ENCODE peak calls at places on chromosomes 3 and 15, in ten cellular contexts. I is CD8-positive, alpha-beta memory T cell; P is stomach; S is adrenal gland; X is astrocyte; G is PC-9; J is heart left ventricle; T is hepatocyte; B is keratinocyte; H is lower lobe of right lung. Q is an unnamed sample. For H3K9me3, the result is how much of the 10 kb centered on the place peaks cover.

GRCh38 chr3:52355526-52355925 is 39.4 kb downstream of the DNAH1 start:
- DNase-seq in I (no peak), P (no peak), S (no peak), X (no peak), G (no peak), J (no peak), T (no peak), B (no peak), H (peak), Q (no peak)

GRCh38 chr3:188339410-188340295 is 185.7 kb downstream of the LPP start:
- DNase-seq in I (no peak), P (no peak), S (no peak), X (no peak), G (no peak), J (no peak), T (no peak), B (no peak), H (no peak), Q (no peak)

GRCh38 chr3:123478314-123478713 is 29.4 kb upstream of the ADCY5 start:
- DNase-seq in I (no peak), P (no peak), S (no peak), X (no peak), G (no peak), J (no peak), T (no peak), B (no peak), H (no peak), Q (no peak)

GRCh38 chr3:184773341-184774186 is 38.4 kb upstream of the VPS8 start:
- DNase-seq in I (no peak), P (no peak), S (no peak), X (no peak), G (no peak), J (no peak), T (no peak), B (no peak), H (no peak), Q (no peak)

GRCh38 chr3:64150527-64151238 is 74.6 kb downstream of the PRICKLE2 start:
- DNase-seq in I (no peak), P (peak), S (peak), X (peak), G (peak), J (peak), T (peak), B (no peak), H (peak), Q (peak)

GRCh38 chr15:52523192-52523591 is 5.5 kb downstream of the MYO5A start:
- DNase-seq in I (no peak), P (no peak), S (no peak), X (peak), G (no peak), J (no peak), T (no peak), B (no peak), H (no peak), Q (no peak)

GRCh38 chr3:63351159-63352007 is 73.3 kb downstream of the SYNPR start:
- DNase-seq in I (no peak), P (no peak), S (no peak), X (peak), G (no peak), J (no peak), T (peak), B (peak), H (no peak), Q (no peak)

GRCh38 chr15:32222716-32223115 is 180.4 kb downstream of the GOLGA8K start:
- DNase-seq in I (no peak), P (no peak), S (no peak), X (no peak), G (no peak), J (no peak), T (no peak), B (no peak), H (no peak), Q (no peak)

GRCh38 chr3:11769704-11770103 is 77.0 kb downstream of the TAMM41 start:
- DNase-seq in I (no peak), P (no peak), S (no peak), X (no peak), G (no peak), J (no peak), T (no peak), B (no peak), H (no peak), Q (no peak)

GRCh38 chr15:98395974-98396627 is 252.2 kb upstream of the IGF1R start:
- DNase-seq in I (no peak), P (no peak), S (no peak), X (no peak), G (no peak), J (no peak), T (peak), B (no peak), H (no peak), Q (no peak)

GRCh38 chr3:129213238-129213637 is 29.5 kb upstream of the CNBP start:
- DNase-seq in I (no peak), P (no peak), S (no peak), X (no peak), G (no peak), J (no peak), T (no peak), B (no peak), H (no peak), Q (no peak)

GRCh38 chr3:129211345-129211744 is 27.6 kb upstream of the CNBP start:
- DNase-seq in I (no peak), P (no peak), S (no peak), X (no peak), G (no peak), J (no peak), T (no peak), B (no peak), H (no peak), Q (no peak)

GRCh38 chr3:129207347-129207947 is 23.8 kb upstream of the CNBP start:
- DNase-seq in I (no peak), P (no peak), S (peak), X (no peak), G (no peak), J (no peak), T (peak), B (no peak), H (no peak), Q (no peak)

GRCh38 chr3:129211772-129212171 is 28.1 kb upstream of the CNBP start:
- DNase-seq in I (no peak), P (peak), S (peak), X (peak), G (peak), J (peak), T (peak), B (peak), H (peak), Q (peak)
- H3K27ac ChIP-seq in I (no peak), P (peak), S (peak), X (no peak), G (peak), J (peak), T (no peak), B (peak), H (peak), Q (peak)

GRCh38 chr3:175200391-175200790 is 341.3 kb downstream of the NAALADL2 start:
- DNase-seq in I (no peak), P (no peak), S (no peak), X (peak), G (no peak), J (no peak), T (no peak), B (no peak), H (no peak), Q (no peak)

GRCh38 chr3:175198991-175199390 is 339.9 kb downstream of the NAALADL2 start:
- DNase-seq in I (no peak), P (no peak), S (no peak), X (no peak), G (no peak), J (no peak), T (no peak), B (no peak), H (no peak), Q (no peak)

GRCh38 chr3:175193815-175194518 is 334.8 kb downstream of the NAALADL2 start:
- DNase-seq in I (no peak), P (no peak), S (no peak), X (peak), G (no peak), J (no peak), T (no peak), B (peak), H (no peak), Q (no peak)

GRCh38 chr3:175199961-175200360 is 340.8 kb downstream of the NAALADL2 start:
- DNase-seq in I (no peak), P (no peak), S (no peak), X (peak), G (no peak), J (no peak), T (no peak), B (no peak), H (no peak), Q (no peak)
- H3K9me3 ChIP-seq in I (under half), P (under half), S (under half), X (under half), G (under half), J (under half), T (under half), B (under half), H (under half), Q (under half)

GRCh38 chr3:170623524-170623923 is 37.6 kb upstream of the SLC7A14 start:
- DNase-seq in I (no peak), P (no peak), S (no peak), X (no peak), G (no peak), J (no peak), T (no peak), B (no peak), H (no peak), Q (no peak)

GRCh38 chr3:170621256-170621655 is 35.4 kb upstream of the SLC7A14 start:
- DNase-seq in I (no peak), P (no peak), S (no peak), X (no peak), G (no peak), J (no peak), T (no peak), B (no peak), H (no peak), Q (no peak)

GRCh38 chr3:170622369-170623159 is 36.7 kb upstream of the SLC7A14 start:
- DNase-seq in I (no peak), P (no peak), S (peak), X (peak), G (no peak), J (peak), T (peak), B (no peak), H (no peak), Q (no peak)
- H3K27ac ChIP-seq in I (no peak), P (no peak), S (no peak), X (no peak), G (no peak), J (no peak), T (peak), B (no peak), H (no peak), Q (no peak)

GRCh38 chr3:61040618-61041017 is 210.6 kb downstream of the FHIT start:
- DNase-seq in I (no peak), P (no peak), S (no peak), X (no peak), G (no peak), J (no peak), T (no peak), B (no peak), H (no peak), Q (no peak)

GRCh38 chr3:61043156-61043555 is 208.1 kb downstream of the FHIT start:
- DNase-seq in I (no peak), P (no peak), S (no peak), X (no peak), G (no peak), J (no peak), T (no peak), B (no peak), H (no peak), Q (no peak)
- H3K9me3 ChIP-seq in I (under half), P (under half), S (under half), X (under half), G (under half), J (under half), T (under half), B (under half), H (under half), Q (under half)

GRCh38 chr15:72112805-72113204 is 5.1 kb downstream of the MYO9A start:
- DNase-seq in I (no peak), P (no peak), S (no peak), X (no peak), G (no peak), J (no peak), T (no peak), B (no peak), H (no peak), Q (no peak)
- H3K27ac ChIP-seq in I (no peak), P (no peak), S (no peak), X (no peak), G (no peak), J (no peak), T (no peak), B (no peak), H (no peak), Q (no peak)

GRCh38 chr3:43349759-43350158 is 63.4 kb downstream of the SNRK start:
- DNase-seq in I (no peak), P (no peak), S (no peak), X (peak), G (no peak), J (no peak), T (no peak), B (no peak), H (no peak), Q (no peak)

GRCh38 chr3:43348852-43349574 is 62.7 kb downstream of the SNRK start:
- DNase-seq in I (no peak), P (no peak), S (no peak), X (no peak), G (no peak), J (no peak), T (no peak), B (no peak), H (no peak), Q (no peak)

GRCh38 chr3:43353393-43353792 is 67.1 kb downstream of the SNRK start:
- DNase-seq in I (no peak), P (no peak), S (no peak), X (no peak), G (no peak), J (no peak), T (no peak), B (no peak), H (no peak), Q (no peak)

DNA sequence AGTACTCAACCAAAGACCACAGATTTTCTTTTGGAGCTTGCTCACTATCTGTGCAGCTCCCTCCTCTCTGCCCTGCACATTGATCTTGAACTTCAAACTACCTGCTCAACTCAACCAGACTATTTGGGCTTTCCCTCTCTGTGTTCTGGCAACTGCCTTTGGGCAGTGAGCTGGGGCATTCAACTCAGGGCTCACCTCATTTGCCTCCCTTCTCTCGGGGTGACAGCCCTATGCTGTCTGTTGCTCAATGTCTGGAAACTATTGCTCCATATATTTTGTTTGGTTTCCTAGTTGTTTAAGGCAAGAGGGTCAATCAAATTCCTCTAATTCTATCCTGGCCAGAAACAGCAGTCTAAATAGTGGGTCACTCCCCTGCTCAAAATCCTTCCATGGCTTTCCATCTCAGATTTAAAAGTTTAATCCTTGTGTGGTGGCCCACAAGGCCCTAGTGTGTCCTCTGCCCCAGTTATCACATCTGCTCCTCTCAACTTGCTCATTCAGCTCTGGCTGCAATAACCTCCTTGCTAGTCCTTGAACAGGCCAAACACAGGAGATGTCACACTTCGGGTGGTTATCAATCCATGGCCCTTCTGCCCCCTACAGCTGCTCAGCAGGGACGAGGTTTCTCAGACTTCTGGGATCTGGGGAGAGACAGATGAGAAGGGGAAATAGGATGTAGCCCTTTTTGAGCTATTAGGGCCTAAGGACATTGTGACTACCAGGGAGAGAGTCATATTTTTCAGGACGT is 67.8 kb downstream of the SNRK start:
- DNase-seq in I (no peak), P (no peak), S (no peak), X (no peak), G (no peak), J (no peak), T (no peak), B (no peak), H (no peak), Q (no peak)
- H3K9me3 ChIP-seq in I (under half), P (under half), S (under half), X (under half), G (under half), J (under half), T (under half), B (under half), H (under half), Q (under half)

GRCh38 chr15:56781666-56782065 is 48.4 kb upstream of the ZNF280D start:
- DNase-seq in I (no peak), P (no peak), S (no peak), X (no peak), G (no peak), J (no peak), T (no peak), B (no peak), H (no peak), Q (no peak)
- H3K27ac ChIP-seq in I (no peak), P (no peak), S (no peak), X (no peak), G (no peak), J (no peak), T (no peak), B (no peak), H (no peak), Q (no peak)

GRCh38 chr3:163126115-163126514 is 1629.5 kb downstream of the OTOL1 start:
- DNase-seq in I (no peak), P (no peak), S (no peak), X (no peak), G (no peak), J (no peak), T (no peak), B (no peak), H (no peak), Q (no peak)
- H3K9me3 ChIP-seq in I (under half), P (under half), S (under half), X (under half), G (under half), J (under half), T (under half), B (under half), H (under half), Q (under half)

DNA sequence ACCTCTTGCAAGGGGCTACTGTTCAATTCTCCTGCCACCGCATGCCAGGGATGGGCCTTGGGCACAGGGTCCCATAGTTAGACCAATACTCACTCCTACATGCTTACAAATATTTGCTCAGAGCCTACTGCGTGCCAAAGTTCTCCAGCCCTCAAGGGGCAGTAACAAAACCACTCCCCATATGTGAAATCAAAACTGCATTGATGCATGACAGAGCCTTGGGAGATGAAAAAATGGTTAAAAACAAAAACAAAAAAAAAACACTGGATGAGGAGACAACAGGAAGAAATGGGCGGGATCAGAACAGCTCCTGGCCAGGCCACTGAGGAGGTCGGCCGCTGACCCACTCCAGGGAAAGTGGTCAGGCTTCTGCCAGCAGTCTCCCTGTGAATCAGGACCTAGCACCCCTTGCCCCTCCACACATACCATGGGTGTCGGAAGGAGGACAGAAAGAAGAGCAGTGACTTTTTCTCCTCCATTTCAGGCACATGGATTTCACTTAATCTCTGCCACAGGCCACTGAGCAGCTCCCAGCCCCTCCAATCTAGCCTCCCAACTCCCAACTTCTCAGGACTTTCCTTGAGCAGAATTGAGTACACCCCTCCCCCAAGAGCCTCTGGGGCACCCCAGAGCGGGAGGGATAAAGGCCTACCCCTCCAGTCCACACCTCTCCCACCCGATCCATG is 2.8 kb downstream of the PLXNB1 start:
- DNase-seq in I (no peak), P (no peak), S (no peak), X (no peak), G (no peak), J (no peak), T (no peak), B (no peak), H (no peak), Q (no peak)
- H3K27ac ChIP-seq in I (no peak), P (peak), S (no peak), X (no peak), G (no peak), J (peak), T (peak), B (peak), H (peak), Q (peak)

Q was measured in upper lobe of right lung.